ENCODE peak calls at places on chromosomes 4 and X, in six cellular contexts. X is GM12892, J is H1, D is breast epithelium, U is suprapubic skin, L is GM23338. H is an unnamed sample.

GRCh38 chr4:83599183-83599582 is 63.3 kb downstream of the GPAT3 start:
- DNase-seq in D (no peak), L (peak), X (no peak), U (no peak), J (no peak), H (no peak)

GRCh38 chr4:2393353-2394270 is 24.8 kb downstream of the ZFYVE28 start:
- DNase-seq in L (peak), X (no peak), J (no peak), U (no peak), D (no peak), H (no peak)

GRCh38 chrX:153533041-153533565 is 15.7 kb downstream of the ATP2B3 start:
- DNase-seq in J (no peak), X (no peak), U (no peak), L (no peak), D (no peak), H (no peak)

GRCh38 chr4:7410470-7410869 is 24.3 kb downstream of the PSAPL1 start:
- DNase-seq in D (peak), X (no peak), L (no peak), J (no peak), U (no peak), H (no peak)

GRCh38 chr4:6746721-6747689 is 31.0 kb downstream of the BLOC1S4 start:
- DNase-seq in L (no peak), X (no peak), J (no peak), U (no peak), D (peak), H (no peak)

GRCh38 chr4:55253911-55254593 is 92.0 kb upstream of the SRD5A3 start:
- DNase-seq in X (no peak), U (no peak), D (no peak), L (peak), J (no peak), H (no peak)

GRCh38 chr4:19164334-19164733 is 1087.4 kb upstream of the SLIT2 start:
- DNase-seq in J (no peak), U (no peak), X (no peak), L (peak), D (no peak), H (no peak)

GRCh38 chrX:41178201-41178600 is 93.0 kb downstream of the USP9X start:
- DNase-seq in J (no peak), L (no peak), U (no peak), X (no peak), D (no peak), H (no peak)

GRCh38 chr4:1939664-1940509 is 68.7 kb downstream of the NSD2 start:
- DNase-seq in U (no peak), L (no peak), J (no peak), X (no peak), D (no peak), H (no peak)

GRCh38 chrX:103211012-103211715 is 3.7 kb upstream of the BEX4 start:
- DNase-seq in L (peak), J (no peak), X (no peak), U (no peak), D (no peak), H (no peak)

GRCh38 chr4:177596035-177596434 is 153.8 kb upstream of the AGA start:
- DNase-seq in L (no peak), D (no peak), U (no peak), X (no peak), J (peak), H (no peak)

GRCh38 chr4:41602113-41602512 is 64.2 kb downstream of the LIMCH1 start:
- DNase-seq in L (no peak), J (no peak), X (no peak), U (no peak), D (no peak), H (no peak)

GRCh38 chr4:105277702-105278101 is 131.0 kb downstream of the TET2 start:
- DNase-seq in U (no peak), D (no peak), L (no peak), J (no peak), X (no peak), H (no peak)

DNA sequence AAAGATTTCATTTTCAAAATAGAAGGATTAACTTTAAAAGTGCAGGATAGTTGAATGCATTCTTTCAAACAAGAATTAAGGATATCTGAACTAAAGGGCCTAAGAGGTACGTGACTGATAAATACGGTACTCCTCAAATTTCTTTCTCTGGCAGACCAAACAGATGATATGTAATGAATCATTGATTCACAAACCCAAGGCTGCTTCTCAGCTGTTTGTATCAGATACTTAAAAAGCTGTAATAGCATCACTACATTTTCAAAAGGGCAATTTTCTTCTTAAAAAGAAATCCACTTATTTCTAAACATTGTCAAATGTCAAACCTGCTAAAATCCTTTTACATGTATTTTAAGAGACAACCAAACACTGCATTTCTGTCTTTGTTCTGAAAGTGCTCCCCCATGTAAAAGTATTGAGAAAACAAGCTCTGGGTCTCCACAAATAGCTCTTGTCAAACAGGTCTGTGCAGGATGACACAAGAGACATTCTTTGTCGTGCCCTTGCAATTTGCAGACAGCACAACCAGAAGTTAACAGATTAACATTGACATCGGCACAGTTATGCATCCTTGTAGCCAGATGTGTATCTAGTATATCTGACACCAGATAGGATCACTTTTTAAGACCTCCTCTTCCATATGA is 82.0 kb downstream of the MANBA start:
- DNase-seq in L (no peak), J (no peak), X (no peak), D (no peak), U (no peak), H (no peak)
- TF ChIP-seq POLR2AphosphoS5 in L (no peak), J (no peak), X (no peak), D (no peak), U (no peak), H (no peak)

GRCh38 chr4:159941076-159941475 is 838.2 kb downstream of the RAPGEF2 start:
- DNase-seq in J (no peak), L (no peak), D (no peak), U (no peak), X (no peak), H (no peak)
- TF ChIP-seq POLR2AphosphoS5 in J (no peak), L (no peak), D (no peak), U (no peak), X (no peak), H (no peak)

GRCh38 chr4:23720556-23720955 is 169.3 kb downstream of the PPARGC1A start:
- DNase-seq in L (no peak), X (no peak), D (no peak), J (no peak), U (no peak), H (no peak)
- TF ChIP-seq POLR2AphosphoS5 in L (no peak), X (no peak), D (no peak), J (no peak), U (no peak), H (no peak)

DNA sequence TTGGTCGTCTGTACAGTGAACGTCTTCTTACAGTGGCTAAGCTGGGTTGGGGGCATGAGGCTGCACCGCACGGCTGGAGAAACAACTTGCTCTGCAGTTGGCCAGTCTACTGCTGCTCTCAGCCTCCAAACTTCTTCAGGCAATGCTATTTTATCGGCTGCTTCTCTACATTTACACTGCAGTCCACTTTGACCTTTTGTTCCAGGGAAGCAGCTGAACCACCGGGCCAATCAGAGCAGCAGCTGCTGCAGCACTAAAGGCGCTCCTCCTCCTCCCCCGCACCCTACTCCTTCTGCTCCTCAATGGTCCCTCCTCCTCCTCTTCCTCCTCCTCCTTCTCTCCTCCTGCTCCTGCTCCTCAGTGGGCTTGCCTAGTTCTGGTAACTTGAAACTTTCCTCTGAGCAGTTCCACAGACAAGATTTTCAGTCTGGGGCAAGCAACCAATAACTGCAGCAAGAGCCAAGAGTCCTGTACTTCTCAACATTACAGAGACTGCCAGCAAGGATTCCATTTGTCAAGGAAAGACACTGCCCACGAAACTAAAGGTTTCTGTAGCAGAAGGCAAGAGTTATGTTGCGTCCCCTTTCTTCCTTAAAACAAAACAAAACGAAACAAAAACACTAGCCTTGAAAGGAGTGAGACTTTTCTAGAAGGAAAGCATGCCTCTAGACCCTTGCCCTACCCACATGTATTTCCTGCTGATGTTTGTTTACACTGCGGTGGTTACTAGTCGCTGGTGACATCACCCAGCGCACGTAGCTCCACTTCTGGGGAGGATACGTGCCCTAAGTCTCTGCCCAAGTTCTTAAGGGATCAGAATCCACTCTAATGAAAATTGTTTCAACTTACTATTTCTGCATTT is 125.7 kb upstream of the NAP1L5 start:
- DNase-seq in D (peak), U (peak), J (peak), L (peak), X (no peak), H (no peak)
- TF ChIP-seq POLR2AphosphoS5 in D (peak), U (peak), J (no peak), L (no peak), X (no peak), H (no peak)

DNA sequence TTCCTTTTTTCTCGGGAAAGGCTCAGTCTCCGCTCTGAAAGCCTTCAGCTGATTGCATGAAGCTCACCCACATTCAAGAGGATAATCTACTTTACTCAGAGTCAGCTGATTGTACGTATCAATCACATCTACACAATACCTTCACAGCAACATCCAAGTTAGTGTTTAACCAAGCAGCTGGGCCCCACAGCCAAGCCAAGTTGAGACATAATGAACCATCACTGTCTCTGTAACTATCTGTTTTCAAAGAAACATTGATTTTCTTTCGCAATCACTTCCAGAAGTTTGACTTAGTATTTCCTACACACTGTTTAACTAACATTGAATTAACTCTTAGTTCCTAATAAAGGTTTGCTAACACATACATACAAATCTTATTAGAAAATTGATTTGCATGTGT is 40.3 kb downstream of the RWDD4 start:
- DNase-seq in X (no peak), J (no peak), L (no peak), D (no peak), U (no peak), H (no peak)
- TF ChIP-seq POLR2AphosphoS5 in X (no peak), J (no peak), L (no peak), D (no peak), U (no peak), H (no peak)

DNA sequence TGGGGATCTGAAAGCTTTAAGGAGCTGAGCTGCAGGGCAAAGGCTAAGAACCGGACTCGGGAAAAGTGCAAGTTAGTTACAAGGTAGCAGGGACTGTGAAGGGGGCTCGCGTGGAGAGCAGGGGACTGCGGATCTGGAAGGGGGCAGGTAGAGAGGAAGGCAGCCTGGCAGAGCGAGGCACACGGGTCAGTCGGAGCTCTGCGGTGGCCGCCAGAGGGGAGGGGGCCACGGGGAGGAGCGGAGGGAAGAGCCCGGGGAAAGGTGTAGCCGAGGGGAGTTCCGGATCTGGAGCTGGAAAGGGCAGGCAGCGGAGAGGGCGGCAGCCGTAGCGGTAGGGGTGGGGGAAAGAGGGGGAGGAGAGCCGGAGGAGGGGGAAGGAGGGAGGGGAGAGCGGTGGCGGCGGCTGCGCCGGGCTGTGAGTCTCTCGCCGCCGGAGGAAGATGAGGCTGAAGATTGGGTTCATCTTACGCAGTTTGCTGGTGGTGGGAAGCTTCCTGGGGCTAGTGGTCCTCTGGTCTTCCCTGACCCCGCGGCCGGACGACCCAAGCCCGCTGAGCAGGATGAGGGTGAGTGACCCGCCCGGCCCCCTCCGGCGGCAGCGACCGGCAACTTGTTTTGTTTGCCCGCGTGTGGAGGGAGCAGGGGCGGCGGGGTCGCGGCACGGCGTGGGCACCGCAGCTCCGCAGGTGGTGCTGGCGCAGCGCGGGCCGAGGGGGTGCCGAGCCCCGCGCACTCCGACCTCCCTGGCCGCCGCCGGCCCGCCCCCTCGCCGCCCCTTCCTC is at the start of gene GALNT7:
- DNase-seq in D (peak), X (peak), U (peak), J (peak), L (peak), H (peak)
- TF ChIP-seq POLR2AphosphoS5 in D (no peak), X (peak), U (no peak), J (peak), L (peak), H (peak)

GRCh38 chrX:20547649-20548051 is 280.9 kb upstream of the RPS6KA3 start:
- DNase-seq in J (no peak), U (no peak), D (no peak), X (no peak), L (no peak), H (no peak)
- TF ChIP-seq POLR2AphosphoS5 in J (no peak), U (no peak), D (no peak), X (no peak), L (no peak), H (no peak)

H was measured in GM12891.